ENCODE peak calls at places on chromosome 14, in five cellular contexts. I, G, K, Z and B are unnamed samples.

GRCh38 chr14:29752221-29752923 is 175.3 kb downstream of the PRKD1 start:
- DNase-seq in I (no peak), Z (no peak), K (no peak), G (no peak), B (no peak)

GRCh38 chr14:105508601-105509000 is 17.6 kb downstream of the TEDC1 start:
- DNase-seq in K (no peak), Z (no peak), I (no peak), G (no peak), B (peak; percentile 38)

GRCh38 chr14:100440207-100440631 is 117.1 kb downstream of the SLC25A47 start:
- DNase-seq in Z (peak; percentile 81), G (peak; percentile 79), K (no peak), I (peak; percentile 51), B (no peak)

GRCh38 chr14:70808023-70808401 is 1.3 kb downstream of the MAP3K9 start:
- DNase-seq in Z (peak; percentile 71), I (no peak), K (no peak), G (peak; percentile 33), B (no peak)

GRCh38 chr14:80005561-80005960 is 205.7 kb downstream of the DIO2 start:
- DNase-seq in Z (no peak), G (no peak), K (no peak), I (no peak), B (no peak)

GRCh38 chr14:71591929-71592328 is 340.3 kb upstream of the RGS6 start:
- DNase-seq in G (no peak), Z (no peak), I (peak; percentile 39), K (no peak), B (no peak)

GRCh38 chr14:22900088-22900799 is 17.2 kb downstream of the REM2 start:
- DNase-seq in I (peak; percentile 81), Z (peak; percentile 81), G (peak; percentile 53), K (no peak), B (no peak)

GRCh38 chr14:89767861-89768268 is 186.7 kb downstream of the EFCAB11 start:
- DNase-seq in G (peak; percentile 58), K (no peak), I (peak; percentile 69), Z (peak; percentile 38), B (no peak)

GRCh38 chr14:99873653-99874052 is 80.4 kb downstream of the EML1 start:
- DNase-seq in I (no peak), Z (no peak), G (no peak), K (no peak), B (no peak)

GRCh38 chr14:20631023-20631820 is 10.3 kb downstream of the OR6S1 start:
- DNase-seq in Z (peak; percentile 82), G (peak; percentile 50), K (no peak), I (peak; percentile 65), B (no peak)

GRCh38 chr14:59123975-59124374 is 64.5 kb upstream of the DAAM1 start:
- DNase-seq in I (peak; percentile 55), Z (peak; percentile 21), K (no peak), G (no peak), B (no peak)

GRCh38 chr14:89489796-89490506 is 72.9 kb upstream of the FOXN3 start:
- DNase-seq in Z (no peak), G (no peak), I (peak; percentile 53), K (no peak), B (no peak)

GRCh38 chr14:61476737-61477410 is 155.5 kb downstream of the PRKCH start:
- DNase-seq in K (no peak), Z (peak; percentile 94), G (peak; percentile 71), I (peak; percentile 99), B (peak; percentile 85)

GRCh38 chr14:92348154-92348553 is 25.2 kb downstream of the SLC24A4 start:
- DNase-seq in I (no peak), Z (peak; percentile 89), G (no peak), K (no peak), B (no peak)

GRCh38 chr14:37063467-37064240 is 108.8 kb downstream of the SLC25A21 start:
- DNase-seq in G (no peak), I (no peak), K (no peak), Z (no peak), B (no peak)

GRCh38 chr14:98173291-98173690 is 1098.7 kb downstream of the BCL11B start:
- DNase-seq in G (no peak), K (no peak), Z (no peak), I (no peak), B (no peak)

GRCh38 chr14:99270491-99271287 is 1.3 kb downstream of the BCL11B start:
- DNase-seq in I (no peak), K (peak; percentile 79), Z (no peak), G (no peak), B (no peak)

GRCh38 chr14:96783306-96784224 is 13.6 kb upstream of the VRK1 start:
- DNase-seq in K (no peak), Z (no peak), G (no peak), I (no peak), B (no peak)

GRCh38 chr14:90645842-90646443 is 170.3 kb downstream of the TTC7B start:
- DNase-seq in Z (peak; percentile 46), K (no peak), I (no peak), G (no peak), B (no peak)

GRCh38 chr14:35121026-35121886 is 534 bp downstream of the PPP2R3C start:
- DNase-seq in I (peak; percentile 3), Z (no peak), G (peak; percentile 46), K (no peak), B (no peak)

GRCh38 chr14:55353686-55354467 is 57.8 kb downstream of the ATG14 start:
- DNase-seq in K (no peak), Z (no peak), I (no peak), G (no peak), B (no peak)

GRCh38 chr14:61461808-61462275 is 140.5 kb downstream of the PRKCH start:
- DNase-seq in K (no peak), I (peak; percentile 85), G (peak; percentile 58), Z (peak; percentile 72), B (peak; percentile 65)

GRCh38 chr14:70808402-70809237 is 693 bp downstream of the MAP3K9 start:
- DNase-seq in G (peak; percentile 48), Z (peak; percentile 59), K (peak; percentile 82), I (no peak), B (no peak)

GRCh38 chr14:70964492-70964891 is 57.2 kb downstream of the PCNX1 start:
- DNase-seq in Z (no peak), I (no peak), G (no peak), K (no peak), B (no peak)

GRCh38 chr14:84749191-84749945 is 780.6 kb upstream of the FLRT2 start:
- DNase-seq in K (no peak), Z (no peak), G (no peak), I (no peak), B (no peak)

GRCh38 chr14:36294543-36294942 is 25.9 kb downstream of the MBIP start:
- DNase-seq in K (no peak), Z (no peak), I (no peak), G (no peak), B (no peak)

GRCh38 chr14:56216631-56217379 is 98.6 kb downstream of the PELI2 start:
- DNase-seq in I (peak; percentile 46), K (no peak), G (peak; percentile 53), Z (no peak), B (no peak)

GRCh38 chr14:99467338-99468075 is 13.2 kb downstream of the SETD3 start:
- DNase-seq in K (no peak), I (no peak), Z (no peak), G (no peak), B (no peak)

GRCh38 chr14:101063121-101063520 is 159.6 kb upstream of the RTL1 start:
- DNase-seq in G (no peak), Z (no peak), K (peak; percentile 57), I (no peak), B (no peak)

GRCh38 chr14:48323655-48324054 is 648.2 kb upstream of the MDGA2 start:
- DNase-seq in G (no peak), K (no peak), I (peak; percentile 1), Z (no peak), B (no peak)

GRCh38 chr14:65187421-65188049 is 85.2 kb upstream of the MAX start:
- DNase-seq in I (no peak), G (no peak), K (no peak), Z (no peak), B (no peak)
- H3K4me3 ChIP-seq in I (no peak overlapping the region), G (no peak overlapping the region), K (no peak overlapping the region), Z (no peak overlapping the region), B (no peak overlapping the region)

GRCh38 chr14:102722646-102723045 is 54.6 kb upstream of the TRAF3 start:
- DNase-seq in G (no peak), Z (no peak), I (no peak), K (no peak), B (no peak)

GRCh38 chr14:102711946-102712345 is 65.3 kb upstream of the TRAF3 start:
- DNase-seq in I (no peak), G (peak; percentile 61), Z (no peak), K (no peak), B (no peak)

DNA sequence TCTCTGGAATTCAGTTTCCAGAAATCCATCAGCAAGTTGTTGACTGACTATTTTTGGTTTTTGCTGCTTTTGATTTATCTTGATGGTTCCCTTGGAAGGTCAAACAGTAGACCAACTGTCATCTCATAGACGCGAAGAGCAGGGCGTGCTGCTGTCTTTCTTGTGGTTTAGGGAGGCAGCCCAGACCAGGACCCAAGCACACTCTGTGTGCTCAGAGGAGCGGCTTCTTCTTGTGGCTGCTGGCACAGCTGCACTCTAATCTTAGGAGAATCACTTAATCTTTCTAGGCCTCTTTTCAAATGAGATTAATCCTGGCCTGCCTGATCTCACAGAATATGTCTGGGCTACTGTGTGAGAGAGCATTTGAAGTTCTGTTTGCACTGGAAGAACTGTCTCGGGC is 60.0 kb upstream of the TRAF3 start:
- DNase-seq in I (no peak), Z (no peak), G (no peak), K (no peak), B (no peak)
- H3K27ac ChIP-seq in I (no peak overlapping the region), Z (no peak overlapping the region), G (no peak overlapping the region), K (no peak overlapping the region), B (no peak overlapping the region)

DNA sequence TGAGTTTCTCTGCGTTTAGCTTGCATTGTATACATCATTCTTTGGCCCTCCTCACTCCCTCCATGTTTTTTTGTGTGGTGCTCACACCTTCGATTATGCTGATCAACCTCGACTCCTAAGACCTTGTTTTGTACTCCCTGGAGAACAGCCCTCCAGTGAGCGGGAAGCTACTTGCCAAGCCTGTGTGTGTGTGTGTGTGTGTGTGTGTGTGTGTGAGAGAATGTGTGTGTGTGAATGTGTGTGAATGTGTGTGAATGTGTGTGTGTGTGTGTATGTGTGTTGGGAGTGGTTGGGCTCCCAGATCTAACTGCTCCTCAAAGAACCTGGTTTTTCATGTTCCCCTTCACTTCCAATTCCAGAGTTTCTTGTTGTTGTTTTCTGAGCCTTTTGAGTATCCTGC is 6.0 kb downstream of the NYNRIN start:
- DNase-seq in I (no peak), G (no peak), Z (no peak), K (no peak), B (no peak)
- TF ChIP-seq CTCF in I (no peak), G (no peak), Z (no peak), K (no peak), B (no peak)

DNA sequence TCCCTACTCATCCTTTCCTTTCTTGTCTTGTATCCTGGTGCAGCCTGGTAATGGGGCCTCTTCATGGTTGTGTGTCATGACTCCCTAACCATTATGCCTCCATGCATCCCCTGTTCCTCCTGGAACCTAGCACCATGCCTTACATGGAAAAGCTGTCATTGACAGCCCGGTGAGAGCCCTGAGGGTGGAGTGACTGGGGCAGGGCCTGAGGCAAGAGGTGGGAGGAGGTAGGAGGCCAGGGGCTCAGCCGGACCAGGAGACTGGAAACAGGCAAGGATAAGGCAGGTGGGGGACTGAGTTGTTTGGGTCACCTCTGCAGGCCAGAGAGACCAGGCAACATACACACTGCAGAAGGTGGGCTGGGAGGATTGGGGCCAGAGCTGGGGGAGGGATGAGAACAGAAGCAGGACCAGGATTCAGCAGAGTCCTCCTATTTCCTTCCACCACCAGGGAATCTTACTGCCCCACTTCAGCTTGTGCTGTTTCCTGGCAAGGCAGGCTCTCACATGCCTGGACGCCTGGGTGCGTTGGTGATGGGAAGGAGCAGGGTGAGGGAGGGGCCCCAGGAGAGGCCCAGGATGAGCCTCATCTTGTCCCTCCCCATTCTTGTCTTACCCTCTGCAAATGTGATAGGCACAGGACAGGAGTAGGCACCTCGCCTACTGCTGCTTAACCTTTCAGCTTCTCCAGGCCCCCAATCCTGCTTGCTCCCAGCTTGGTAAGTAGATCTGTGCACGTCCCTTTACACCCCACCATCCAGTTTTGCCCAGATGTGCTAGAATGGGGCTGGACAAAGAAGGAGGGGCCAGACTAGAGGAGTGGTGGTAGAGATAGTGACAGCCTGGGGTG is at the start of gene LTB4R2:
- DNase-seq in Z (no peak), G (no peak), I (no peak), K (no peak), B (no peak)
- H3K4me3 ChIP-seq in Z (no peak within 1 kb of the TSS), G (peak within 1 kb of the TSS; percentile 64), I (no peak within 1 kb of the TSS), K (peak within 1 kb of the TSS; percentile 63), B (peak within 1 kb of the TSS; percentile 84)